ENCODE peak calls at places on chromosomes 2 and 18, in six cellular contexts. P is WTC11, O is K562, E is HepG2, M is GM12878, H is H1. X is an unnamed sample.

GRCh38 chr2:176755537-176756135 is 457.0 kb upstream of the HNRNPA3 start:
- DNase-seq in M (no peak), E (no peak), P (no peak), H (no peak), O (no peak), X (no peak)

GRCh38 chr2:222861411-222862067 is 703 bp downstream of the ACSL3 start:
- DNase-seq in P (peak), E (no peak), O (peak), M (no peak), H (no peak), X (no peak)

GRCh38 chr18:77143196-77143595 is 10.6 kb upstream of the MBP start:
- DNase-seq in E (no peak), M (no peak), O (no peak), P (no peak), H (no peak), X (no peak)

GRCh38 chr2:155701721-155702120 is 630.8 kb downstream of the NR4A2 start:
- DNase-seq in M (no peak), O (no peak), E (no peak), P (no peak), H (no peak), X (no peak)

GRCh38 chr2:200828572-200829257 is 17.0 kb downstream of the BZW1 start:
- DNase-seq in O (no peak), H (no peak), E (no peak), P (no peak), M (no peak), X (no peak)

GRCh38 chr2:115910270-115910669 is 1467.8 kb downstream of the DPP10 start:
- DNase-seq in P (no peak), M (no peak), E (no peak), O (no peak), H (no peak), X (peak)

GRCh38 chr2:191478754-191479679 is 198.9 kb upstream of the NABP1 start:
- DNase-seq in P (no peak), M (no peak), E (peak), H (no peak), O (no peak), X (peak)

GRCh38 chr2:97871096-97871780 is 124.5 kb downstream of the TMEM131 start:
- DNase-seq in H (no peak), M (no peak), O (no peak), P (no peak), E (peak), X (no peak)

GRCh38 chr2:174336403-174337336 is 1.9 kb downstream of the SP9 start:
- DNase-seq in P (peak), E (peak), M (no peak), O (peak), H (no peak), X (peak)

GRCh38 chr2:65263257-65263656 is 35.6 kb downstream of the ACTR2 start:
- DNase-seq in O (peak), E (no peak), M (no peak), H (no peak), P (no peak), X (no peak)

GRCh38 chr2:128635361-128635900 is 316.8 kb upstream of the HS6ST1 start:
- DNase-seq in M (no peak), P (no peak), O (no peak), H (no peak), E (no peak), X (no peak)

GRCh38 chr2:136384541-136385303 is 266.8 kb upstream of the CXCR4 start:
- DNase-seq in M (no peak), O (peak), E (peak), H (no peak), P (peak), X (peak)

GRCh38 chr2:202344178-202344577 is 31.9 kb upstream of the BMPR2 start:
- DNase-seq in M (no peak), O (no peak), H (no peak), P (no peak), E (no peak), X (peak)

GRCh38 chr2:84902526-84902925 is 2.9 kb upstream of the TMSB10 start:
- DNase-seq in M (no peak), E (no peak), H (no peak), O (no peak), P (no peak), X (no peak)

GRCh38 chr2:178767099-178768060 is 39.8 kb downstream of the TTN start:
- DNase-seq in H (no peak), O (no peak), E (no peak), P (no peak), M (no peak), X (no peak)

GRCh38 chr2:171346723-171347104 is 87.1 kb downstream of the METTL8 start:
- DNase-seq in M (no peak), P (no peak), E (no peak), O (no peak), H (no peak), X (no peak)

GRCh38 chr2:119365436-119365835 is 1.2 kb downstream of the C2orf76 start:
- DNase-seq in H (no peak), P (no peak), M (no peak), E (no peak), O (no peak), X (no peak)

GRCh38 chr2:119366161-119366648 is 429 bp downstream of the C2orf76 start:
- DNase-seq in P (no peak), O (no peak), E (peak), M (no peak), H (no peak), X (peak)

GRCh38 chr2:119366649-119367471 is at the start of the genes C2orf76 and DBI:
- DNase-seq in M (peak), O (peak), P (peak), H (peak), E (peak), X (peak)

GRCh38 chr2:119369845-119370244 is 3.1 kb downstream of the DBI start:
- DNase-seq in E (no peak), M (no peak), P (no peak), O (no peak), H (no peak), X (no peak)

GRCh38 chr2:119367472-119368099 is 809 bp downstream of the DBI start:
- DNase-seq in M (no peak), H (no peak), P (peak), O (peak), E (peak), X (peak)
- TF ChIP-seq CREB1 in M (no peak), H (no peak), P (no peak), O (no peak), E (no peak), X (no peak)

GRCh38 chr2:53569957-53570727 is 197.5 kb upstream of the CHAC2 start:
- DNase-seq in O (no peak), E (no peak), M (no peak), P (no peak), H (no peak), X (peak)
- TF ChIP-seq CREB1 in O (no peak), E (no peak), M (no peak), P (no peak), H (no peak), X (no peak)

DNA sequence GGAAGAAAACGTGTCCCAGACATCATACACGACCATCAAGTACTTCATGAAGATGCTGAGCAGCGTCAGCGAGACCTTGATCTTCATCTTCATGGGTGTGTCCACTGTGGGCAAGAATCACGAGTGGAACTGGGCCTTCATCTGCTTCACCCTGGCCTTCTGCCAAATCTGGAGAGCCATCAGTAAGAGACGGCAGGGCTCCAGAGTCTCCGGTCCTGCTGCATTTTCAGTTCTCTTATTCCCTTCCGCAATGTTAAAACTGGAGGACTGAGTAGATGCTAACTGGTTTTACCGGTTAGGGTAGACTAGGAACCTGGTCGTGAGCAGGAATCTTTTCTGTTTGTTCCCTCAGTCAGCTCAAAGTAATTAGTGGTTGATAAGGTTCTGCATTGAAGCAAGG is 32.3 kb downstream of the SLC9A4 start:
- DNase-seq in E (no peak), H (no peak), P (no peak), M (no peak), O (no peak), X (peak)
- TF ChIP-seq CREB1 in E (no peak), H (no peak), P (no peak), M (no peak), O (no peak), X (no peak)

GRCh38 chr18:36628435-36629094 is 200.2 kb downstream of the TPGS2 start:
- DNase-seq in H (no peak), O (no peak), P (no peak), M (no peak), E (peak), X (no peak)
- TF ChIP-seq CREB1 in H (no peak), O (no peak), P (no peak), M (no peak), E (no peak), X (no peak)